ENCODE peak calls at places on chromosome 5, in nine cellular contexts. I is gastrocnemius medialis, N is uterus, R is A549, C is body of pancreas, X is transverse colon, T is ovary, P is suprapubic skin, O is adrenal gland. A is an unnamed sample.

GRCh38 chr5:83177803-83178202 is 100.5 kb downstream of the XRCC4 start:
- DNase-seq in I (no peak), N (no peak), R (no peak), C (no peak), X (no peak), T (no peak), P (no peak), O (no peak), A (no peak)

GRCh38 chr5:139294372-139295165 is 1.0 kb downstream of the MATR3 start:
- DNase-seq in I (peak), N (peak), R (peak), C (peak), X (peak), T (peak), P (peak), O (peak), A (peak)

GRCh38 chr5:176530406-176530982 is 6.7 kb downstream of the RNF44 start:
- DNase-seq in I (no peak), N (no peak), R (no peak), C (no peak), X (no peak), T (no peak), P (no peak), O (no peak), A (no peak)

GRCh38 chr5:10525124-10525495 is 38.8 kb upstream of the ANKRD33B start:
- DNase-seq in I (no peak), N (no peak), R (no peak), C (no peak), X (no peak), T (no peak), P (no peak), O (no peak), A (no peak)

GRCh38 chr5:118196229-118196628 is 792.1 kb downstream of the DTWD2 start:
- DNase-seq in I (no peak), N (no peak), R (no peak), C (no peak), X (no peak), T (no peak), P (no peak), O (no peak), A (no peak)

GRCh38 chr5:11903121-11903613 is 1.1 kb downstream of the CTNND2 start:
- DNase-seq in I (no peak), N (no peak), R (no peak), C (peak), X (no peak), T (no peak), P (no peak), O (no peak), A (no peak)

GRCh38 chr5:107676702-107677101 is 6.0 kb upstream of the EFNA5 start:
- DNase-seq in I (no peak), N (no peak), R (no peak), C (no peak), X (no peak), T (no peak), P (no peak), O (no peak), A (no peak)

GRCh38 chr5:127919818-127920217 is 163.7 kb upstream of the SLC12A2 start:
- DNase-seq in I (no peak), N (no peak), R (no peak), C (no peak), X (no peak), T (no peak), P (no peak), O (no peak), A (no peak)

GRCh38 chr5:159096555-159097460 is 2.9 kb downstream of the EBF1 start:
- DNase-seq in I (no peak), N (peak), R (no peak), C (no peak), X (no peak), T (no peak), P (no peak), O (no peak), A (no peak)

GRCh38 chr5:87410941-87411340 is 1.8 kb downstream of the CCNH start:
- DNase-seq in I (no peak), N (no peak), R (no peak), C (no peak), X (no peak), T (no peak), P (no peak), O (no peak), A (no peak)

GRCh38 chr5:88826959-88827585 is 55.9 kb downstream of the MEF2C start:
- DNase-seq in I (no peak), N (peak), R (no peak), C (peak), X (peak), T (no peak), P (no peak), O (peak), A (peak)

GRCh38 chr5:99706160-99706559 is 777.4 kb upstream of the CHD1 start:
- DNase-seq in I (no peak), N (no peak), R (no peak), C (no peak), X (no peak), T (no peak), P (no peak), O (no peak), A (no peak)

GRCh38 chr5:91266184-91266705 is 116.9 kb downstream of the ARRDC3 start:
- DNase-seq in I (no peak), N (no peak), R (peak), C (no peak), X (no peak), T (no peak), P (no peak), O (no peak), A (no peak)

GRCh38 chr5:142118421-142118686 is 9.8 kb downstream of the NDFIP1 start:
- DNase-seq in I (no peak), N (no peak), R (no peak), C (no peak), X (no peak), T (no peak), P (no peak), O (no peak), A (no peak)

GRCh38 chr5:142122116-142122515 is 13.5 kb downstream of the NDFIP1 start:
- DNase-seq in I (no peak), N (no peak), R (no peak), C (no peak), X (no peak), T (no peak), P (no peak), O (no peak), A (no peak)

GRCh38 chr5:142119051-142119625 is 10.6 kb downstream of the NDFIP1 start:
- DNase-seq in I (no peak), N (no peak), R (no peak), C (no peak), X (no peak), T (no peak), P (no peak), O (no peak), A (no peak)

GRCh38 chr5:142117579-142118420 is 9.2 kb downstream of the NDFIP1 start:
- DNase-seq in I (no peak), N (no peak), R (no peak), C (no peak), X (no peak), T (no peak), P (no peak), O (no peak), A (no peak)

DNA sequence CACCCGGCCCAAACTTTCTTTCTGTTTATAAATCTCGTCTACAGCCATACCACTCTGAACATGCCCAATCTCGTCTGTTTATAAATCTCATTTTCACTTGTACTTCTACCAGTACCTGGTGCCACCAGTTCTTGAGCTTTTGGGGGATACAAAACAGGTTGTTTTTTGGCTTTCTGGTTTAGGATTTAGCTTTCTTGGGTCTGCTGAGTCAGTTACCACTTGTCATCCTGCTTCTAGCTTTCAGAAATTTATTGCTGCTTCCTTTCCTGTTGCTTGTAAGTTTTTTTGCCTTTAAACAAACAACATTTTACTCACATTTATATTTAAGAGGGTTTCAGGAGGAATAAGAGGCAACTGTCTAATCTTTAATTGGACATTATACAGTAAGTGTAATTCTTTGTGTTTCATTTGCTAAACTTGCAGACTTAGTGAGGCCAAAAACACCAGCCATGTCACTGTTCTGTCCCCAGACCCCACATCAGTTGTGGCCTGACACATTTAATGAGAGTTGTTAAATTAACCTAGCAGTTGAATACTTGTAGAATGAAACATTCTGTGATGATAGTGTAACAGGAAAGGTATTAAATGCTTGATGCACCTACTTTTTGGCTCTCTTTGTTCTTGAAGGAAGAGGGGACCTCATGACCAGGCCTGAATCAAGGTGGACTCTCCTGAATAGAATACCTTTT is 11.8 kb downstream of the NDFIP1 start:
- DNase-seq in I (no peak), N (no peak), R (no peak), C (no peak), X (no peak), T (no peak), P (no peak), O (no peak), A (no peak)
- H3K4me3 ChIP-seq in I (no peak), N (no peak), R (no peak), C (no peak), X (no peak), T (no peak), P (no peak), O (no peak), A (no peak)

DNA sequence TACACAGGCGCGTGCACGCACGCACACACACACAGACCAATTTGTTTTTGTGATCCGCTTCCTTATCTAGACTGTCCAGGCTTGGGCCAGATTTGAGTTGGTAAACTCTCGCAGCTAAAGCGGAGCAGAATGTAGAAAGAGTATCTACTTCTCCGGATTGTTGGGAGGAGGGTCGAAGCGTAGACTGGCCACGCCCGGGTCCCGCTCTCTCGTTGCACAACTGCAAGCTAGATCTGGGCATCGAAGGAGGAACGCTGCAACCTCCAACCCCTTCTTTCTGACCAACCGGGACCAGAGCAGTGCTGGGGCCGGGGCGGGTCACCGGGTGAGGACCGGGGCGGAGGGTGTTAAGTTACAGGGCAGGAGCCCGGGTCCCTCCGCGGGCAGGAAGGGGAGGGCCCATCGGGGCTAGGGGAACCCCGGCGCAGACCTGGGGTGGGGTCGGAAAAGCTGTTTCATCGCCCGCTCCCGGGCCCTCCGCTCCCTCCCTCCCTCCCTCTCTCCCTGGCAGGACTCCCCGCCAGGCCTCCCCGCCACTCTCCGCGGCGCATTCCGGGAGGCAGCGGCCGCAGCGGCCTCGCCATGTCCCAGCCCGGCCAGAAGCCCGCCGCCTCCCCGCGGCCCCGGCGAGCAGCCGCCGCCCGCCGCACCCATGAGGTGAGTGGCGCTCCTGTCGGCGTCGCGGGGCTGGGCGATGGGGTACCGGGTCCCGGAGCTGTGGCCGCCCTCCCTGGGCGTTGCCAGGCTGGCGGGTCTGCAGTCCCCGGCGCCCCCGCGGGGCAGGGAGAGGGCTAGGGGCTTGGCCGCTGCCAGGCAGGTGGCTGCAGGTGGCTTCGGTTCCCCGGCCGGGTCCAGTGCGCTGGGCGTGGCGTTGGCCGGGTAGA is at the start of gene CAST:
- DNase-seq in I (peak), N (peak), R (peak), C (peak), X (peak), T (peak), P (peak), O (peak), A (peak)
- TF ChIP-seq POLR2A in I (peak), N (peak), R (no peak), C (peak), X (peak), T (no peak), P (peak), O (no peak), A (no peak)

GRCh38 chr5:155833282-155833681 is 493.7 kb upstream of the SGCD start:
- DNase-seq in I (no peak), N (no peak), R (peak), C (no peak), X (no peak), T (no peak), P (no peak), O (no peak), A (no peak)
- TF ChIP-seq CTCF in I (no peak), N (no peak), R (peak), C (no peak), X (no peak), T (no peak), P (no peak), O (no peak), A (no peak)

GRCh38 chr5:80654054-80654390 is 430 bp upstream of the MSH3 start:
- DNase-seq in I (no peak), N (no peak), R (peak), C (no peak), X (peak), T (no peak), P (no peak), O (no peak), A (no peak)

GRCh38 chr5:80655231-80655784 is 525 bp upstream of the DHFR start:
- DNase-seq in I (no peak), N (no peak), R (peak), C (no peak), X (no peak), T (no peak), P (no peak), O (no peak), A (no peak)

GRCh38 chr5:80656425-80656824 is 1.6 kb upstream of the DHFR start:
- DNase-seq in I (no peak), N (no peak), R (peak), C (no peak), X (no peak), T (no peak), P (no peak), O (no peak), A (no peak)

GRCh38 chr5:80654391-80655230 is at the start of the genes DHFR and MSH3:
- DNase-seq in I (peak), N (peak), R (peak), C (peak), X (peak), T (peak), P (peak), O (peak), A (peak)

DNA sequence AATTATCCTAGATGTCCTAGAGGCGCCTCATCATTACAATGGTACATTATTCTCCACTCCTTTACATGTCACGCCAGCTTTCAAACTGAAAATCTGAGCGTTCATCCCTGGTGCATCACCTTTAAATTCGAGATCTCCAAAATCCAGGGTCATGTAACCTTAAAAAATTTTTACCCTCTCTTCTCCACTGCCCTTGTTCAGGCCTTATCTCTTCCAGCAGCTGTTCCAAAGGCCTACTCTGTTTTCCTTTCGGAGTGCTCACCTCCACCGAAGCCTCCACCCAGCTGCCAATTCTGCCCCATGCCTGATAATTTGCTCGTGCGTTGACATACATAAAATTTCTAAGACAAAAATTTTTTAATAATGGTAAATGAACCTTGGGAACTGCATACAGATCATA is 955 bp upstream of the MSH3 start:
- DNase-seq in I (no peak), N (no peak), R (no peak), C (no peak), X (no peak), T (no peak), P (no peak), O (no peak), A (no peak)
- H3K4me3 ChIP-seq in I (no peak), N (no peak), R (peak), C (no peak), X (no peak), T (no peak), P (peak), O (no peak), A (no peak)

GRCh38 chr5:420632-421286 is 22.2 kb upstream of the EXOC3 start:
- DNase-seq in I (no peak), N (no peak), R (no peak), C (no peak), X (no peak), T (no peak), P (peak), O (no peak), A (no peak)
- TF ChIP-seq POLR2A in I (no peak), N (no peak), R (no peak), C (no peak), X (no peak), T (no peak), P (no peak), O (no peak), A (no peak)

GRCh38 chr5:112691758-112692157 is 45.9 kb upstream of the APC start:
- DNase-seq in I (no peak), N (no peak), R (peak), C (peak), X (no peak), T (no peak), P (no peak), O (no peak), A (no peak)
- TF ChIP-seq CTCF in I (no peak), N (no peak), R (peak), C (peak), X (no peak), T (no peak), P (no peak), O (no peak), A (no peak)

A was measured in lower leg skin.